ENCODE peak calls at places on chromosomes 11 and 22, in eight cellular contexts. One of them, this sample, is unnamed.

GRCh38 chr11:70292166-70292565 is 21.7 kb downstream of the PPFIA1 start:
- DNase-seq in sigmoid colon: no peak
- DNase-seq in memory B cell: no peak
- DNase-seq in A549: no peak
- DNase-seq in H54: no peak
- DNase-seq in activated CD4-positive, alpha-beta T cell treated with anti-CD3 and anti-CD28 coated beads, Interleukin-2, amount 50 U/mL, for 4 hours: no peak
- DNase-seq in right atrium auricular region: no peak
- DNase-seq in SK-MEL-5: no peak
- DNase-seq in this sample: no peak

GRCh38 chr11:85826096-85826855 is 15.3 kb upstream of the SYTL2 start:
- DNase-seq in sigmoid colon: no peak
- DNase-seq in memory B cell: no peak
- DNase-seq in A549: peak
- DNase-seq in H54: no peak
- DNase-seq in activated CD4-positive, alpha-beta T cell treated with anti-CD3 and anti-CD28 coated beads, Interleukin-2, amount 50 U/mL, for 4 hours: no peak
- DNase-seq in right atrium auricular region: no peak
- DNase-seq in SK-MEL-5: peak
- DNase-seq in this sample: peak

GRCh38 chr11:66849501-66850234 is 6.4 kb downstream of the RCE1 start:
- DNase-seq in sigmoid colon: peak
- DNase-seq in memory B cell: no peak
- DNase-seq in A549: no peak
- DNase-seq in H54: no peak
- DNase-seq in activated CD4-positive, alpha-beta T cell treated with anti-CD3 and anti-CD28 coated beads, Interleukin-2, amount 50 U/mL, for 4 hours: no peak
- DNase-seq in right atrium auricular region: no peak
- DNase-seq in SK-MEL-5: no peak
- DNase-seq in this sample: no peak

GRCh38 chr22:25067851-25068421 is 115.4 kb downstream of the KIAA1671 start:
- DNase-seq in sigmoid colon: no peak
- DNase-seq in memory B cell: no peak
- DNase-seq in A549: no peak
- DNase-seq in H54: no peak
- DNase-seq in activated CD4-positive, alpha-beta T cell treated with anti-CD3 and anti-CD28 coated beads, Interleukin-2, amount 50 U/mL, for 4 hours: peak
- DNase-seq in right atrium auricular region: no peak
- DNase-seq in SK-MEL-5: no peak
- DNase-seq in this sample: no peak

GRCh38 chr11:80702264-80702663 is 1261.4 kb upstream of the TENM4 start:
- DNase-seq in sigmoid colon: no peak
- DNase-seq in memory B cell: no peak
- DNase-seq in A549: no peak
- DNase-seq in H54: no peak
- DNase-seq in activated CD4-positive, alpha-beta T cell treated with anti-CD3 and anti-CD28 coated beads, Interleukin-2, amount 50 U/mL, for 4 hours: no peak
- DNase-seq in right atrium auricular region: no peak
- DNase-seq in SK-MEL-5: no peak
- DNase-seq in this sample: no peak

GRCh38 chr11:8289426-8290047 is 25.9 kb upstream of the LMO1 start:
- DNase-seq in sigmoid colon: peak
- DNase-seq in memory B cell: no peak
- DNase-seq in A549: no peak
- DNase-seq in H54: no peak
- DNase-seq in activated CD4-positive, alpha-beta T cell treated with anti-CD3 and anti-CD28 coated beads, Interleukin-2, amount 50 U/mL, for 4 hours: no peak
- DNase-seq in right atrium auricular region: peak
- DNase-seq in SK-MEL-5: no peak
- DNase-seq in this sample: no peak

GRCh38 chr11:123457187-123457770 is 27.2 kb downstream of the GRAMD1B start:
- DNase-seq in sigmoid colon: peak
- DNase-seq in memory B cell: no peak
- DNase-seq in A549: no peak
- DNase-seq in H54: no peak
- DNase-seq in activated CD4-positive, alpha-beta T cell treated with anti-CD3 and anti-CD28 coated beads, Interleukin-2, amount 50 U/mL, for 4 hours: no peak
- DNase-seq in right atrium auricular region: peak
- DNase-seq in SK-MEL-5: peak
- DNase-seq in this sample: peak

GRCh38 chr22:17867160-17867785 is 93.0 kb upstream of the BID start:
- DNase-seq in sigmoid colon: peak
- DNase-seq in memory B cell: no peak
- DNase-seq in A549: no peak
- DNase-seq in H54: no peak
- DNase-seq in activated CD4-positive, alpha-beta T cell treated with anti-CD3 and anti-CD28 coated beads, Interleukin-2, amount 50 U/mL, for 4 hours: no peak
- DNase-seq in right atrium auricular region: no peak
- DNase-seq in SK-MEL-5: peak
- DNase-seq in this sample: no peak

GRCh38 chr11:117097567-117098268 is 510 bp downstream of the SIK3 start:
- DNase-seq in sigmoid colon: peak
- DNase-seq in memory B cell: peak
- DNase-seq in A549: no peak
- DNase-seq in H54: no peak
- DNase-seq in activated CD4-positive, alpha-beta T cell treated with anti-CD3 and anti-CD28 coated beads, Interleukin-2, amount 50 U/mL, for 4 hours: peak
- DNase-seq in right atrium auricular region: peak
- DNase-seq in SK-MEL-5: no peak
- DNase-seq in this sample: peak

GRCh38 chr11:33557201-33557600 is 143.4 kb downstream of the C11orf91 start:
- DNase-seq in sigmoid colon: no peak
- DNase-seq in memory B cell: no peak
- DNase-seq in A549: no peak
- DNase-seq in H54: peak
- DNase-seq in activated CD4-positive, alpha-beta T cell treated with anti-CD3 and anti-CD28 coated beads, Interleukin-2, amount 50 U/mL, for 4 hours: no peak
- DNase-seq in right atrium auricular region: no peak
- DNase-seq in SK-MEL-5: peak
- DNase-seq in this sample: no peak

GRCh38 chr11:1604181-1604580 is 4.1 kb downstream of the KRTAP5-3 start:
- DNase-seq in sigmoid colon: peak
- DNase-seq in memory B cell: no peak
- DNase-seq in A549: no peak
- DNase-seq in H54: no peak
- DNase-seq in activated CD4-positive, alpha-beta T cell treated with anti-CD3 and anti-CD28 coated beads, Interleukin-2, amount 50 U/mL, for 4 hours: no peak
- DNase-seq in right atrium auricular region: no peak
- DNase-seq in SK-MEL-5: no peak
- DNase-seq in this sample: no peak

GRCh38 chr11:8031248-8032115 is 44.3 kb downstream of the EIF3F start:
- DNase-seq in sigmoid colon: no peak
- DNase-seq in memory B cell: no peak
- DNase-seq in A549: no peak
- DNase-seq in H54: no peak
- DNase-seq in activated CD4-positive, alpha-beta T cell treated with anti-CD3 and anti-CD28 coated beads, Interleukin-2, amount 50 U/mL, for 4 hours: no peak
- DNase-seq in right atrium auricular region: peak
- DNase-seq in SK-MEL-5: no peak
- DNase-seq in this sample: no peak

GRCh38 chr11:60871378-60872061 is 4.2 kb downstream of the ZP1 start:
- DNase-seq in sigmoid colon: peak
- DNase-seq in memory B cell: no peak
- DNase-seq in A549: no peak
- DNase-seq in H54: no peak
- DNase-seq in activated CD4-positive, alpha-beta T cell treated with anti-CD3 and anti-CD28 coated beads, Interleukin-2, amount 50 U/mL, for 4 hours: no peak
- DNase-seq in right atrium auricular region: no peak
- DNase-seq in SK-MEL-5: no peak
- DNase-seq in this sample: peak

GRCh38 chr22:23399367-23400285 is 180.5 kb downstream of the IGLL1 start:
- DNase-seq in sigmoid colon: peak
- DNase-seq in memory B cell: no peak
- DNase-seq in A549: no peak
- DNase-seq in H54: no peak
- DNase-seq in activated CD4-positive, alpha-beta T cell treated with anti-CD3 and anti-CD28 coated beads, Interleukin-2, amount 50 U/mL, for 4 hours: no peak
- DNase-seq in right atrium auricular region: no peak
- DNase-seq in SK-MEL-5: no peak
- DNase-seq in this sample: no peak

GRCh38 chr11:61488651-61489291 is 19.8 kb upstream of the LRRC10B start:
- DNase-seq in sigmoid colon: no peak
- DNase-seq in memory B cell: no peak
- DNase-seq in A549: no peak
- DNase-seq in H54: no peak
- DNase-seq in activated CD4-positive, alpha-beta T cell treated with anti-CD3 and anti-CD28 coated beads, Interleukin-2, amount 50 U/mL, for 4 hours: no peak
- DNase-seq in right atrium auricular region: no peak
- DNase-seq in SK-MEL-5: no peak
- DNase-seq in this sample: no peak

GRCh38 chr11:114034956-114035355 is 24.6 kb upstream of the ZBTB16 start:
- DNase-seq in sigmoid colon: no peak
- DNase-seq in memory B cell: no peak
- DNase-seq in A549: no peak
- DNase-seq in H54: no peak
- DNase-seq in activated CD4-positive, alpha-beta T cell treated with anti-CD3 and anti-CD28 coated beads, Interleukin-2, amount 50 U/mL, for 4 hours: no peak
- DNase-seq in right atrium auricular region: no peak
- DNase-seq in SK-MEL-5: no peak
- DNase-seq in this sample: no peak

GRCh38 chr11:10618490-10618889 is 50.0 kb upstream of the LYVE1 start:
- DNase-seq in sigmoid colon: peak
- DNase-seq in memory B cell: no peak
- DNase-seq in A549: no peak
- DNase-seq in H54: no peak
- DNase-seq in activated CD4-positive, alpha-beta T cell treated with anti-CD3 and anti-CD28 coated beads, Interleukin-2, amount 50 U/mL, for 4 hours: no peak
- DNase-seq in right atrium auricular region: no peak
- DNase-seq in SK-MEL-5: no peak
- DNase-seq in this sample: no peak

GRCh38 chr11:17599460-17599925 is 52.4 kb downstream of the OTOG start:
- DNase-seq in sigmoid colon: peak
- DNase-seq in memory B cell: no peak
- DNase-seq in A549: no peak
- DNase-seq in H54: no peak
- DNase-seq in activated CD4-positive, alpha-beta T cell treated with anti-CD3 and anti-CD28 coated beads, Interleukin-2, amount 50 U/mL, for 4 hours: no peak
- DNase-seq in right atrium auricular region: peak
- DNase-seq in SK-MEL-5: no peak
- DNase-seq in this sample: no peak

GRCh38 chr11:1277936-1278512 is 31.4 kb downstream of the TOLLIP start:
- DNase-seq in sigmoid colon: no peak
- DNase-seq in memory B cell: no peak
- DNase-seq in A549: no peak
- DNase-seq in H54: no peak
- DNase-seq in activated CD4-positive, alpha-beta T cell treated with anti-CD3 and anti-CD28 coated beads, Interleukin-2, amount 50 U/mL, for 4 hours: no peak
- DNase-seq in right atrium auricular region: no peak
- DNase-seq in SK-MEL-5: no peak
- DNase-seq in this sample: no peak

GRCh38 chr22:37290737-37291136 is 8.4 kb downstream of the CYTH4 start:
- DNase-seq in sigmoid colon: no peak
- DNase-seq in memory B cell: no peak
- DNase-seq in A549: no peak
- DNase-seq in H54: peak
- DNase-seq in activated CD4-positive, alpha-beta T cell treated with anti-CD3 and anti-CD28 coated beads, Interleukin-2, amount 50 U/mL, for 4 hours: no peak
- DNase-seq in right atrium auricular region: no peak
- DNase-seq in SK-MEL-5: no peak
- DNase-seq in this sample: no peak

GRCh38 chr11:64838600-64839334 is 5.7 kb downstream of the CDC42BPG start:
- DNase-seq in sigmoid colon: no peak
- DNase-seq in memory B cell: no peak
- DNase-seq in A549: no peak
- DNase-seq in H54: no peak
- DNase-seq in activated CD4-positive, alpha-beta T cell treated with anti-CD3 and anti-CD28 coated beads, Interleukin-2, amount 50 U/mL, for 4 hours: no peak
- DNase-seq in right atrium auricular region: no peak
- DNase-seq in SK-MEL-5: no peak
- DNase-seq in this sample: no peak

This sample was measured in lung microvascular endothelial cell.